ENCODE peak calls at places on chromosomes 3 and 15, in six cellular contexts. X is GM04503, T is endothelial cell, P is NCI-H146, Q is kidney tubule cell, L is fibroblast of the aortic adventitia. W is an unnamed sample.

GRCh38 chr3:187044206-187044605 is 95.1 kb downstream of the RPL39L start:
- DNase-seq in T (no peak), P (no peak), L (peak; percentile 7), Q (peak; percentile 70), X (no peak), W (no peak)

GRCh38 chr15:74913041-74913440 is 6.4 kb upstream of the FAM219B start:
- DNase-seq in P (no peak), Q (no peak), T (no peak), X (no peak), L (peak; percentile 23), W (no peak)

GRCh38 chr3:99808163-99808794 is 9.4 kb upstream of the CMSS1 start:
- DNase-seq in T (peak; percentile 69), Q (peak; percentile 80), X (no peak), L (peak; percentile 86), P (peak; percentile 55), W (peak; percentile 59)

GRCh38 chr3:111326144-111326995 is 215.6 kb upstream of the CD96 start:
- DNase-seq in L (peak; percentile 86), Q (peak; percentile 17), X (peak; percentile 92), P (no peak), T (no peak), W (no peak)

GRCh38 chr3:178474526-178474925 is 61.7 kb upstream of the KCNMB2 start:
- DNase-seq in P (no peak), X (no peak), Q (no peak), L (no peak), T (no peak), W (no peak)

GRCh38 chr3:149145926-149146325 is 16.5 kb downstream of the HPS3 start:
- DNase-seq in Q (no peak), P (no peak), T (no peak), X (no peak), L (no peak), W (no peak)

GRCh38 chr3:36525115-36525711 is 144.9 kb downstream of the STAC start:
- DNase-seq in T (no peak), Q (peak; percentile 86), P (no peak), L (peak; percentile 72), X (peak; percentile 89), W (no peak)

GRCh38 chr3:136621628-136622027 is 130.6 kb downstream of the STAG1 start:
- DNase-seq in P (no peak), X (no peak), L (peak; percentile 55), T (no peak), Q (no peak), W (no peak)

GRCh38 chr3:185688808-185689207 is 102.7 kb downstream of the SENP2 start:
- DNase-seq in T (no peak), Q (peak; percentile 94), X (peak; percentile 82), L (peak; percentile 94), P (peak; percentile 57), W (no peak)

GRCh38 chr3:23968467-23969184 is 23.5 kb downstream of the NR1D2 start:
- DNase-seq in T (no peak), X (no peak), L (peak; percentile 27), Q (peak; percentile 47), P (no peak), W (no peak)

GRCh38 chr15:49918106-49918505 is 200.9 kb downstream of the ATP8B4 start:
- DNase-seq in X (no peak), T (no peak), L (peak; percentile 52), P (no peak), Q (peak; percentile 30), W (no peak)

GRCh38 chr3:162370136-162370535 is 873.5 kb downstream of the OTOL1 start:
- DNase-seq in Q (no peak), P (no peak), L (no peak), X (no peak), T (no peak), W (no peak)

GRCh38 chr15:38684461-38685000 is 119.9 kb upstream of the RASGRP1 start:
- DNase-seq in P (no peak), T (no peak), L (no peak), X (no peak), Q (no peak), W (no peak)

W was measured in WTC11.